ENCODE peak calls at places on chromosomes 16 and 17, in five cellular contexts. C is HepG2, Q is K562, P is H1, M is GM12878. G is an unnamed sample.

GRCh38 chr17:50493744-50494143 is 14.5 kb upstream of the MYCBPAP start:
- DNase-seq in C (no peak), Q (no peak), P (no peak), M (no peak), G (no peak)

GRCh38 chr16:3013491-3013951 is 798 bp downstream of the CLDN9 start:
- DNase-seq in C (no peak), Q (no peak), P (no peak), M (no peak), G (no peak)

GRCh38 chr16:6571044-6571443 is 761.6 kb upstream of the RBFOX1 start:
- DNase-seq in C (no peak), Q (no peak), P (no peak), M (no peak), G (no peak)

GRCh38 chr16:51040637-51041036 is 110.4 kb downstream of the SALL1 start:
- DNase-seq in C (no peak), Q (no peak), P (no peak), M (no peak), G (no peak)

GRCh38 chr17:56798916-56799315 is 34.8 kb downstream of the C17orf67 start:
- DNase-seq in C (no peak), Q (no peak), P (no peak), M (no peak), G (no peak)

GRCh38 chr16:5072334-5073278 is 963 bp downstream of the ALG1 start:
- DNase-seq in C (no peak), Q (no peak), P (no peak), M (no peak), G (no peak)

GRCh38 chr16:49832177-49832576 is 23.7 kb downstream of the ZNF423 start:
- DNase-seq in C (no peak), Q (no peak), P (no peak), M (no peak), G (no peak)

GRCh38 chr17:82098169-82098938 is at the start of gene FASN:
- DNase-seq in C (peak), Q (peak), P (peak), M (peak), G (peak)

GRCh38 chr17:41082565-41083136 is 1.3 kb upstream of the KRTAP4-7 start:
- DNase-seq in C (no peak), Q (no peak), P (no peak), M (no peak), G (no peak)

GRCh38 chr17:7405413-7405881 is 1.6 kb upstream of the TMEM256 start:
- DNase-seq in C (no peak), Q (peak), P (no peak), M (no peak), G (no peak)

GRCh38 chr17:40516581-40517285 is 15.3 kb upstream of the TNS4 start:
- DNase-seq in C (peak), Q (peak), P (no peak), M (peak), G (peak)

GRCh38 chr17:61849674-61850073 is 13.7 kb downstream of the BRIP1 start:
- DNase-seq in C (no peak), Q (no peak), P (no peak), M (no peak), G (no peak)

GRCh38 chr16:29687755-29688154 is 8.8 kb downstream of the QPRT start:
- DNase-seq in C (peak), Q (no peak), P (no peak), M (no peak), G (no peak)

GRCh38 chr17:1491406-1492248 is 859 bp downstream of the MYO1C start:
- DNase-seq in C (no peak), Q (peak), P (no peak), M (no peak), G (peak)

GRCh38 chr16:88063201-88063773 is 112.1 kb downstream of the BANP start:
- DNase-seq in C (no peak), Q (no peak), P (no peak), M (no peak), G (no peak)

GRCh38 chr17:29722411-29723198 is 99.9 kb upstream of the CORO6 start:
- DNase-seq in C (no peak), Q (peak), P (no peak), M (peak), G (no peak)

GRCh38 chr16:64751906-64752305 is 370.0 kb downstream of the CDH11 start:
- DNase-seq in C (no peak), Q (no peak), P (no peak), M (no peak), G (no peak)

GRCh38 chr16:66058181-66058580 is 308.3 kb upstream of the CDH5 start:
- DNase-seq in C (no peak), Q (no peak), P (no peak), M (no peak), G (no peak)

GRCh38 chr16:27516360-27516759 is 33.4 kb downstream of the GTF3C1 start:
- DNase-seq in C (no peak), Q (no peak), P (no peak), M (no peak), G (no peak)

GRCh38 chr16:55264949-55265348 is 59.1 kb upstream of the IRX6 start:
- DNase-seq in C (no peak), Q (no peak), P (no peak), M (no peak), G (no peak)

GRCh38 chr17:41692722-41693521 is 4.2 kb downstream of the EIF1 start:
- DNase-seq in C (no peak), Q (no peak), P (no peak), M (no peak), G (peak)

GRCh38 chr17:63740464-63741181 is 976 bp downstream of the STRADA start:
- DNase-seq in C (no peak), Q (no peak), P (no peak), M (no peak), G (no peak)

GRCh38 chr17:41739661-41740352 is 5.4 kb upstream of the HAP1 start:
- DNase-seq in C (peak), Q (no peak), P (no peak), M (no peak), G (peak)

GRCh38 chr16:10866196-10866976 is 10.6 kb upstream of the CIITA start:
- DNase-seq in C (no peak), Q (no peak), P (no peak), M (no peak), G (no peak)

GRCh38 chr17:82239926-82240505 is 11.2 kb downstream of the SLC16A3 start:
- DNase-seq in C (peak), Q (no peak), P (no peak), M (no peak), G (no peak)

GRCh38 chr17:40209404-40210093 is 9.6 kb upstream of the WIPF2 start:
- DNase-seq in C (no peak), Q (no peak), P (no peak), M (no peak), G (no peak)

GRCh38 chr16:88815901-88816589 is 4.3 kb upstream of the APRT start:
- DNase-seq in C (peak), Q (no peak), P (no peak), M (no peak), G (peak)

GRCh38 chr16:35214840-35215239 is 1755.4 kb downstream of the TP53TG3F start:
- DNase-seq in C (no peak), Q (no peak), P (no peak), M (no peak), G (no peak)

GRCh38 chr17:18031955-18032354 is 7.0 kb downstream of the ATPAF2 start:
- DNase-seq in C (no peak), Q (no peak), P (no peak), M (no peak), G (no peak)

GRCh38 chr17:66985838-66986237 is 21.3 kb downstream of the CACNG4 start:
- DNase-seq in C (no peak), Q (no peak), P (no peak), M (no peak), G (no peak)

GRCh38 chr16:7624871-7625766 is 292.5 kb downstream of the RBFOX1 start:
- DNase-seq in C (no peak), Q (no peak), P (no peak), M (no peak), G (no peak)

DNA sequence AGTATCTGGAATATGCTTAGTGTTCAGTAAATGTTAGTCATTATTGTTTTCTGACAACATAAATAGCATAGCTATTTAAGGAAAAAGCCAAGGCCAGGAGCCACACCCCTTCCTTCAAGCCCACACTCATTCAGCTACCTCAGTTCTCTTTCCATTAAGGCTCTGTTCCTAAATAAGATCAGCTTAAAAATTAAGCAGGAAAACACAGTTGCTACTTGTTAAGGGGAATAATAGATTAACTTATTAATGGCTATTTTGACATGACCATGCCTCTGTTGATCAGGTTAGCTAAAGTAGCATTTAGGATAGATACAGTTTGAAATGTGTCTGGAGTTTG is 158.1 kb downstream of the CHD9 start:
- DNase-seq in C (no peak), Q (no peak), P (no peak), M (no peak), G (no peak)
- TF ChIP-seq KDM1A in C (no peak), Q (no peak), P (no peak), M (no peak), G (no peak)

DNA sequence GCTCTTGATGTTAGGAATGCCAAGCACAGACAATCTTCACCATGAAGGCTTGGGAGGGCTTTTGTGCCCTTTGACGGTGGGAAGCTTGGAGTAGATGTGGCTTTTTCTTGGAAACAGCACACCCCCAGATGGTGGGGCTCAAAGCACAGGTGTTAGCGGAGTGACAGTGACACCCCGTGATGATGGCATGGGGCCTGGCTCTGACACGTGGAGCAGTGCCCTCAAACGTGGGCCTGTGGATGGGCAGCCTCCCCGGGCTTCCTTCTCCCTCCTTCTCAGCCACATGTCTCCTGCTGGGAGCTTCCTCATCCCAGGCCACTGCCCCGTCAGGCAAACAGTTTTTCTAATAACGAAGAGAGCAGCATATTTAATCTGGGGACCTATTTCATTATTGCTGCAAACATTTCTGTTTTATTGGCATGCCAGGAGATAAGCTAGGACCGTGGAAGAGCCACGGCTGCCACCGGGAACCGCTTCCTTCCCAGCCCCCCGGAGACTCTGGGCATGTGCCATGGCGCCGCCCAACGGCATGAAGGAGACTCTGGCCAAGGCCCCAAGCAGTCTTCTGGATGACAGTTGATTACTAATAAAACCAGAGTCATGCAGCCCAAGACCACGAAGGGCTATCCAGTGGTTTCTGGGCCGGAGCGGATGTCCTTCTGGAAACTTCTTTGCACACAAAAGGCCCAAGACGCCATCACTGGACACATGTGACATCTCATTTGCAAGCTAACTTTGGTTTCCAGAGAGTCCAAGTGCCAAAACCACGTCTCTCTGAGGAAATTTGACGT is 280.3 kb upstream of the FOXF1 start:
- DNase-seq in C (no peak), Q (no peak), P (no peak), M (no peak), G (no peak)
- H3K27ac ChIP-seq in C (no peak), Q (no peak), P (no peak), M (no peak), G (no peak)

DNA sequence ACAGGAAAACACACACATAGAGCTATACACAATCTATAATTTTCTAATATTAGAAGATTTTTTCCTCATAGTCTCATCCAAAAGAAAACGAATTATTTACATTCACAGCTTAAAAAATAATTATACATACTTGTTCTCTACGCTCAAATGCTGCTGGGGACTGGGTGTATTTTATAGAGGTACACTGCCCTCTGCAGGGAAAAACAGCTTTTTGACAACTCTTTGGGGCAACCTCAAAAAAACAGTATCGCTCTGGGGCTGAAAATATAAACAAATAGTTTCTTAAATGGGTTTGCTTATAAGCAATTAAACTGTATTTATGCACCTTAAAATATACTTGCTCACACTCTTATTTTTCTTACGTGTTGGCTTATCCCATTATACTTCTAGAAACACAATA is 261.8 kb upstream of the PSMD7 start:
- DNase-seq in C (peak), Q (peak), P (no peak), M (no peak), G (peak)
- TF ChIP-seq KDM1A in C (no peak), Q (no peak), P (no peak), M (no peak), G (no peak)

DNA sequence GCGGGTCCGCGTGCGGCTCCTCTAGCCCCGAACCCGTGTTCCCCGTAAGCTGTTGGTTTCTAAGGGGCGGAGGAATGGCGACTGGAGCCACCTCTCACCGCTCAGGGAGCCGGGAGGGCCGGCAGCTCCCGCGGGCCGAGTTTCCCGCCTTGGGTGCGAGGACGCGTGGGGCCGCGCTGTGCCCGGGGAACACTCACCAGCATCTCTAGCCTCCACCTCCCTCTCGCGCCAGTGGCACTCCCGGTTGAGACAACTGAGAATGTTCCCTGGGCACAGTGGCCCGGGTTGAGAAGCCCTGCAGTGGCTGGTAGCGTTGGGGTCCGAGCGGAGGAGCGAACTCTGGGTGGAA is 560 bp downstream of the TELO2 start:
- DNase-seq in C (no peak), Q (no peak), P (no peak), M (no peak), G (peak)
- H3K27ac ChIP-seq in C (peak), Q (peak), P (peak), M (peak), G (peak)

GRCh38 chr17:74243013-74243755 is 29.8 kb downstream of the TTYH2 start:
- DNase-seq in C (no peak), Q (no peak), P (no peak), M (no peak), G (no peak)
- TF ChIP-seq KDM1A in C (no peak), Q (no peak), P (no peak), M (no peak), G (no peak)

G was measured in A549.